ENCODE peak calls at places on chromosomes 6 and 20, in four cellular contexts. Q is HEK293T, Y is HepG2, W is K562. V is an unnamed sample.

GRCh38 chr6:71047401-71047800 is 90.5 kb upstream of the B3GAT2 start:
- DNase-seq in Y (no peak), Q (no peak), W (no peak), V (no peak)

GRCh38 chr6:13920584-13920983 is 4.2 kb upstream of the RNF182 start:
- DNase-seq in W (peak; percentile 73), Y (no peak), Q (no peak), V (no peak)

GRCh38 chr6:125149256-125150144 is 4.1 kb upstream of the TPD52L1 start:
- DNase-seq in Y (no peak), W (no peak), Q (peak; percentile 37), V (no peak)

GRCh38 chr20:54119744-54120143 is 49.4 kb upstream of the BCAS1 start:
- DNase-seq in Y (no peak), W (no peak), Q (no peak), V (no peak)

GRCh38 chr20:62891111-62891510 is 29.5 kb upstream of the TCFL5 start:
- DNase-seq in Q (no peak), Y (no peak), W (no peak), V (no peak)

GRCh38 chr20:3251806-3252205 is 12.8 kb upstream of the SLC4A11 start:
- DNase-seq in W (no peak), Q (no peak), Y (no peak), V (no peak)

GRCh38 chr6:152277826-152278247 is 359.3 kb downstream of the SYNE1 start:
- DNase-seq in Q (no peak), W (no peak), Y (peak; percentile 77), V (no peak)

GRCh38 chr20:53883098-53883762 is 187.2 kb downstream of the BCAS1 start:
- DNase-seq in W (no peak), Y (no peak), Q (no peak), V (no peak)

GRCh38 chr6:47787620-47788497 is 6.0 kb downstream of the OPN5 start:
- DNase-seq in W (peak; percentile 71), Y (peak; percentile 59), Q (peak; percentile 72), V (peak; percentile 71)

GRCh38 chr20:36793294-36794115 is 19.9 kb upstream of the DSN1 start:
- DNase-seq in Y (no peak), W (no peak), Q (no peak), V (no peak)

GRCh38 chr20:34493646-34494045 is 22.6 kb upstream of the DYNLRB1 start:
- DNase-seq in Y (no peak), W (no peak), Q (no peak), V (no peak)

GRCh38 chr6:151149788-151150187 is 90.0 kb upstream of the AKAP12 start:
- DNase-seq in Q (no peak), W (no peak), Y (no peak), V (no peak)

GRCh38 chr6:85113934-85114582 is 335.8 kb upstream of the NT5E start:
- DNase-seq in W (peak; percentile 29), Q (no peak), Y (no peak), V (no peak)

GRCh38 chr20:8505817-8506216 is 373.8 kb downstream of the PLCB1 start:
- DNase-seq in Q (no peak), Y (no peak), W (no peak), V (no peak)

GRCh38 chr20:38373231-38373867 is 27.1 kb downstream of the LBP start:
- DNase-seq in Y (no peak), W (peak; percentile 50), Q (no peak), V (no peak)

GRCh38 chr20:53834044-53834442 is 236.4 kb downstream of the BCAS1 start:
- DNase-seq in Q (no peak), Y (no peak), W (no peak), V (no peak)

GRCh38 chr6:12957321-12958051 is 240.9 kb downstream of the PHACTR1 start:
- DNase-seq in W (no peak), Q (no peak), Y (no peak), V (peak; percentile 21)

GRCh38 chr20:20079102-20079784 is 26.9 kb downstream of the CFAP61 start:
- DNase-seq in Q (no peak), W (no peak), Y (peak; percentile 16), V (no peak)

GRCh38 chr6:170091000-170091638 is 199.8 kb downstream of the DLL1 start:
- DNase-seq in W (no peak), Q (no peak), Y (no peak), V (peak; percentile 2)

GRCh38 chr6:87575423-87575822 is 14.4 kb downstream of the RARS2 start:
- DNase-seq in W (no peak), Y (no peak), Q (no peak), V (no peak)

GRCh38 chr20:44536139-44536538 is 14.3 kb upstream of the SERINC3 start:
- DNase-seq in W (no peak), Q (no peak), Y (no peak), V (no peak)

GRCh38 chr20:44540834-44541233 is 19.0 kb upstream of the SERINC3 start:
- DNase-seq in Y (no peak), Q (no peak), W (no peak), V (no peak)

GRCh38 chr20:44533928-44534327 is 12.1 kb upstream of the SERINC3 start:
- DNase-seq in Y (no peak), W (peak; percentile 51), Q (no peak), V (no peak)

GRCh38 chr20:44541957-44542356 is 20.1 kb upstream of the SERINC3 start:
- DNase-seq in Y (no peak), W (no peak), Q (no peak), V (no peak)

DNA sequence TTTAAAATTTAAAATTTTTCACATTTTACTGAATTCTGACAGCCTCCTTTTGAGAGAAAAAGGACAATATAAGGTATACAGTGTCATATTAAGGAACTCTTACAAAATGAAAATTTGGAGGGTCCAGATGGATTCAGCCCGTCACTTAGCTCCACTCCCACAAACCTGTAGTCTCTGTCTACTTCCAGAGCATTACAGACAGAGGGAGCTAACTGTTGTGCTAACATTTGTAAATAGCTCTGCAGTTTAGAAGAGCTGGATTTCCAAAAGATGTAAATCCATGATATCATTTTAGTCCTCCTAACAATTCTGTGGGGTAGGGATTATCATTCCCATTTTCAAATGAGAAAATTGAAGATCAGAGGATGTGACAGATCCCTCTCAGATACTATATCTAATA is 16.1 kb upstream of the SERINC3 start:
- DNase-seq in W (no peak), Y (no peak), Q (no peak), V (no peak)
- TF ChIP-seq ELF4 in W (no peak), Y (no peak), Q (no peak), V (no peak)

GRCh38 chr6:5998741-5999687 is 7.7 kb downstream of the NRN1 start:
- DNase-seq in Q (no peak), Y (no peak), W (no peak), V (peak; percentile 69)
- TF ChIP-seq ELF4 in Q (no peak), Y (no peak), W (no peak), V (no peak)

GRCh38 chr6:6007311-6008113 is 787 bp upstream of the NRN1 start:
- DNase-seq in Y (no peak), Q (peak; percentile 36), W (no peak), V (peak; percentile 58)

GRCh38 chr6:6005467-6006427 is 978 bp downstream of the NRN1 start:
- DNase-seq in Q (no peak), Y (no peak), W (no peak), V (no peak)

GRCh38 chr6:6008648-6009421 is 2.1 kb upstream of the NRN1 start:
- DNase-seq in Y (peak; percentile 23), Q (peak; percentile 89), W (peak; percentile 78), V (peak; percentile 83)

GRCh38 chr6:6006428-6007310 is at the start of gene NRN1:
- DNase-seq in Y (no peak), Q (peak; percentile 43), W (no peak), V (no peak)

GRCh38 chr6:6008114-6008647 is 1.5 kb upstream of the NRN1 start:
- DNase-seq in Q (no peak), W (no peak), Y (no peak), V (no peak)
- TF ChIP-seq ELF4 in Q (no peak), W (no peak), Y (no peak), V (no peak)

GRCh38 chr20:41366546-41367392 is at the start of gene EMILIN3:
- DNase-seq in Q (peak; percentile 75), Y (no peak), W (no peak), V (peak; percentile 62)

GRCh38 chr20:41364236-41364855 is 2.3 kb downstream of the EMILIN3 start:
- DNase-seq in Q (no peak), Y (no peak), W (no peak), V (no peak)

GRCh38 chr20:41364967-41365765 is 1.5 kb downstream of the EMILIN3 start:
- DNase-seq in W (no peak), Y (no peak), Q (no peak), V (no peak)

GRCh38 chr20:41367393-41367695 is 726 bp upstream of the EMILIN3 start:
- DNase-seq in Q (no peak), Y (no peak), W (no peak), V (no peak)

DNA sequence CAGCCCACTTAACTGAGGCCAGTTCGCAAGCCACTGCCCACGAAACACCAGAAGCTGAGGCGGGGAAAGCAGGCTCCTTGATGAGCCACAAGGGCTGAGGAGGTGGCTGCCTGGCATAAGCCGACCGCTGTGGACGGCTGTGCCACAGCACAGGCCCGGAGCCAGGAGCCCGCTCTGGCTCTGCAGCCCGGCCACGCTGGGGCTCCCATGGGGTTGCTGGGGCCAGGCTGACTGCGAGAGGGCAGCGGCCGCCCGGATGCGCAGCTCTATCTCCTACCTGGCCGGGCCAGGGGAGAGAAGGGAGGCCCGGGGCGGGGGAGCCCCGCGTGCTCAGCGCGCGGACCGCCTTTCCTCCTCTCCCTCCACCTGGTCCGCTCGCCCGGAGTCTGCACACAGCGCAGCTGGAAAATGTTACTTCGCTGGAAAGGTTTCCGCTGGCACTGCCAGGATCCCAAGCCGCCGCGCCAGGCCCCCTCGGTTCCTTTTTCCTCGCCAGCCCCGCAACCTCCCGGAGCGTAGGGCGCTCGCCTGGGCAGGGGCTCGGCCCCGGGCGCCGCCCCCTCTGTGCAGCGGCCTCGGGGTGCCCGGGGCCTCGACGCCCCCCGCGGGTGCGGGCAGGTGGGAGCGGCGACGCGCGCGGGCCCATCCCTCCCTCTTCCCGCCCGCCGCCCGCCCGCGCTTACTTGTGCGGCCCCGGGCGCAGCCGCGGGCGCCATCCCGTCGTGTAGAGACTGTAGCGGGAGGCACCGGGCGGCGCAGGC is 653 bp downstream of the EMILIN3 start:
- DNase-seq in Q (peak; percentile 47), Y (no peak), W (no peak), V (peak; percentile 44)
- TF ChIP-seq ELF4 in Q (no peak), Y (no peak), W (no peak), V (no peak)

DNA sequence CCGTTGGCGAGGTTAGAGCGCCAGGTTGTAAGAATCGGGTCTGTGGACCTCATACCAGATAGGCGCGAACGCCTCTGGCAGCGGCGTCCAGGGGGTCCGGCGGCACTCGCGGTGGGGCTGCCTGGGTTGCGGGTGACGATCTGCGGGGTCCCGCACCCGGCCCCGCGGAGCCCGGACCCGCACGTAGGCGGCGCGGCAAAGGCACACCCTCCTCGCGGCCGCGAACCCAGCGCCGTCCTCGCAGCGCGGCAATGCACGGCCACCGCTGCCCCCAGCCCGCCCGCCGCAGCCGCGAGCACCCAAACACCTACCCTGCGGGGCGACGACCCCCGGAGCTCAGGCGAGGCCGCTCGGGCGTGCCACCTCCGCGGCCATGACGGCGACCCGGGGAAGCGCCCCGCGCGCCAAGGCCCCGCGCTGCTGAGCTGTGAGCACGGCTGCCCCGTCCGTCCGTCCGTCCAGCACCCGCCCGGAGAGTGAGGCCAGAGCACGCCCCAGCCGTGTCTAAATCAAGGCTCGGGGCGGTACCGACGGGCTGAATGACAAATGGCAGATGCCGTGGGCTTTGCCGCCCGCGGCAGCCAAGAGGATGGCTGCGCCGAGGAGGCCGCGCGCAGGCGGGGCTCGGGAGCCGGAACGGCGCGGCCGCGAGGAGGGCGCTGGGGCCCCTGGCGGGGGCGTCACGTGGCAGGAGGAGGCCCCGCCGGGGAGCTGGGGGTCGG is at the start of gene PLAGL1:
- DNase-seq in Q (peak; percentile 81), W (peak; percentile 74), Y (peak; percentile 4), V (peak; percentile 32)
- TF ChIP-seq ELF4 in Q (no peak), W (no peak), Y (no peak), V (no peak)

V was measured in WTC11.